ENCODE peak calls at places on chromosome 3, in five cellular contexts. R, Q, P, L and X are unnamed samples.
A peak's percentile ranks its signal among the peaks of the same experiment; 100 is the strongest.

GRCh38 chr3:57706462-57706861 is 13.6 kb upstream of the DENND6A start:
- DNase-seq in R (no peak), Q (no peak), P (no peak), L (no peak), X (no peak)

GRCh38 chr3:122942241-122942640 is 85.3 kb downstream of the SEMA5B start:
- DNase-seq in R (no peak), Q (no peak), P (no peak), L (no peak), X (no peak)

GRCh38 chr3:118882353-118882947 is 152.2 kb downstream of the IGSF11 start:
- DNase-seq in R (peak; percentile 74), Q (peak; percentile 55), P (peak; percentile 79), L (no peak), X (peak; percentile 76)

GRCh38 chr3:158770254-158771017 is 31.4 kb upstream of the MFSD1 start:
- DNase-seq in R (no peak), Q (no peak), P (no peak), L (no peak), X (no peak)

GRCh38 chr3:115624029-115624645 is 827 bp downstream of the GAP43 start:
- DNase-seq in R (no peak), Q (no peak), P (peak; percentile 58), L (no peak), X (no peak)

GRCh38 chr3:182117583-182117982 is 405.9 kb downstream of the SOX2 start:
- DNase-seq in R (no peak), Q (no peak), P (no peak), L (no peak), X (no peak)

GRCh38 chr3:147760998-147761397 is 351.8 kb downstream of the ZIC1 start:
- DNase-seq in R (no peak), Q (no peak), P (no peak), L (no peak), X (no peak)

GRCh38 chr3:186214670-186215069 is 105.8 kb upstream of the ETV5 start:
- DNase-seq in R (no peak), Q (no peak), P (no peak), L (no peak), X (no peak)

GRCh38 chr3:192916455-192917257 is 1.0 kb downstream of the MB21D2 start:
- DNase-seq in R (peak; percentile 26), Q (peak; percentile 50), P (peak; percentile 74), L (peak; percentile 70), X (peak; percentile 65)

GRCh38 chr3:71303627-71304260 is 279.8 kb downstream of the FOXP1 start:
- DNase-seq in R (no peak), Q (no peak), P (no peak), L (no peak), X (no peak)

GRCh38 chr3:66828303-66828702 is 169.8 kb upstream of the KBTBD8 start:
- DNase-seq in R (no peak), Q (no peak), P (no peak), L (no peak), X (no peak)

GRCh38 chr3:52488746-52489145 is 6.4 kb upstream of the STAB1 start:
- DNase-seq in R (no peak), Q (no peak), P (no peak), L (no peak), X (no peak)

GRCh38 chr3:160372780-160373179 is 26.2 kb downstream of the IFT80 start:
- DNase-seq in R (no peak), Q (no peak), P (no peak), L (no peak), X (no peak)

GRCh38 chr3:192170659-192171058 is 556.7 kb downstream of the FGF12 start:
- DNase-seq in R (no peak), Q (no peak), P (no peak), L (no peak), X (no peak)

GRCh38 chr3:182713743-182714517 is 79.4 kb upstream of the ATP11B start:
- DNase-seq in R (no peak), Q (no peak), P (peak; percentile 73), L (no peak), X (no peak)

GRCh38 chr3:156742401-156742800 is 68.0 kb downstream of the TIPARP start:
- DNase-seq in R (no peak), Q (no peak), P (no peak), L (no peak), X (no peak)

GRCh38 chr3:43872901-43873300 is 182.2 kb downstream of the ABHD5 start:
- DNase-seq in R (no peak), Q (no peak), P (no peak), L (no peak), X (no peak)

GRCh38 chr3:181948286-181948685 is 236.6 kb downstream of the SOX2 start:
- DNase-seq in R (no peak), Q (no peak), P (peak; percentile 8), L (no peak), X (no peak)

GRCh38 chr3:121592856-121593702 is at the start of gene FBXO40:
- DNase-seq in R (no peak), Q (no peak), P (peak; percentile 17), L (no peak), X (no peak)

GRCh38 chr3:186216903-186217819 is 108.3 kb upstream of the ETV5 start:
- DNase-seq in R (no peak), Q (no peak), P (no peak), L (no peak), X (no peak)

GRCh38 chr3:143103633-143104032 is 15.9 kb upstream of the CHST2 start:
- DNase-seq in R (no peak), Q (no peak), P (no peak), L (no peak), X (no peak)

GRCh38 chr3:110533089-110533488 is 538.5 kb upstream of the NECTIN3 start:
- DNase-seq in R (no peak), Q (no peak), P (no peak), L (no peak), X (no peak)

GRCh38 chr3:9676780-9677179 is 26.9 kb upstream of the CPNE9 start:
- DNase-seq in R (no peak), Q (no peak), P (no peak), L (no peak), X (no peak)

GRCh38 chr3:178155521-178155920 is 380.7 kb upstream of the KCNMB2 start:
- DNase-seq in R (no peak), Q (no peak), P (peak; percentile 10), L (no peak), X (no peak)
- TF ChIP-seq CTCF in R (no peak), Q (peak; percentile 23), P (peak; percentile 38), L (no peak), X (no peak)

GRCh38 chr3:83946554-83946953 is 1012.2 kb upstream of the CADM2 start:
- DNase-seq in R (no peak), Q (no peak), P (peak; percentile 21), L (no peak), X (no peak)
- TF ChIP-seq CTCF in R (no peak), Q (peak; percentile 29), P (peak; percentile 32), L (no peak), X (no peak)

DNA sequence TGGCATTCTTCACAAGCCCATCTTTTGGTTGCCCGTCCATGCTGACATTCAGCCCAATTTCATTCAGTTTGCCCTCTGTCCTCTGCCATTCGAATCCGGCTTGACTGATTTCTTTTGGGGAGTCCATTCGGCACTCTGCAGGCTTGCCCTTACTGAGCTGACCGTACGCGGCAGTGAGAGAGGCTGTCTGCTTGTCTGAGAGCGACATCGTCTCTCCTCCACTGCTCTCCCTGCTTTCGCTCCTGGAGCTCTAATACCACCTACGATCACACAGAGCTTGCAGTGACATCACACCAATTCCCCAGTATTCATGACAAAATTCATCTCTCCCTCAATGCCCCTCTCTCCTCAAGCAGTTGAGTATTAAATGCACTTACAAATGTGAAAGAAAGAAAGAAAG is 89.3 kb downstream of the DHX30 start:
- DNase-seq in R (no peak), Q (no peak), P (peak; percentile 39), L (no peak), X (no peak)
- TF ChIP-seq CTCF in R (no peak), Q (no peak), P (no peak), L (no peak), X (no peak)

GRCh38 chr3:172143060-172143451 is 103.7 kb downstream of the FNDC3B start:
- DNase-seq in R (no peak), Q (no peak), P (no peak), L (no peak), X (no peak)

GRCh38 chr3:172140499-172141391 is 101.4 kb downstream of the FNDC3B start:
- DNase-seq in R (no peak), Q (no peak), P (no peak), L (no peak), X (no peak)

GRCh38 chr3:172139528-172140276 is 100.3 kb downstream of the FNDC3B start:
- DNase-seq in R (no peak), Q (no peak), P (no peak), L (no peak), X (no peak)

GRCh38 chr3:172143739-172144497 is 104.5 kb downstream of the FNDC3B start:
- DNase-seq in R (no peak), Q (no peak), P (no peak), L (no peak), X (no peak)

DNA sequence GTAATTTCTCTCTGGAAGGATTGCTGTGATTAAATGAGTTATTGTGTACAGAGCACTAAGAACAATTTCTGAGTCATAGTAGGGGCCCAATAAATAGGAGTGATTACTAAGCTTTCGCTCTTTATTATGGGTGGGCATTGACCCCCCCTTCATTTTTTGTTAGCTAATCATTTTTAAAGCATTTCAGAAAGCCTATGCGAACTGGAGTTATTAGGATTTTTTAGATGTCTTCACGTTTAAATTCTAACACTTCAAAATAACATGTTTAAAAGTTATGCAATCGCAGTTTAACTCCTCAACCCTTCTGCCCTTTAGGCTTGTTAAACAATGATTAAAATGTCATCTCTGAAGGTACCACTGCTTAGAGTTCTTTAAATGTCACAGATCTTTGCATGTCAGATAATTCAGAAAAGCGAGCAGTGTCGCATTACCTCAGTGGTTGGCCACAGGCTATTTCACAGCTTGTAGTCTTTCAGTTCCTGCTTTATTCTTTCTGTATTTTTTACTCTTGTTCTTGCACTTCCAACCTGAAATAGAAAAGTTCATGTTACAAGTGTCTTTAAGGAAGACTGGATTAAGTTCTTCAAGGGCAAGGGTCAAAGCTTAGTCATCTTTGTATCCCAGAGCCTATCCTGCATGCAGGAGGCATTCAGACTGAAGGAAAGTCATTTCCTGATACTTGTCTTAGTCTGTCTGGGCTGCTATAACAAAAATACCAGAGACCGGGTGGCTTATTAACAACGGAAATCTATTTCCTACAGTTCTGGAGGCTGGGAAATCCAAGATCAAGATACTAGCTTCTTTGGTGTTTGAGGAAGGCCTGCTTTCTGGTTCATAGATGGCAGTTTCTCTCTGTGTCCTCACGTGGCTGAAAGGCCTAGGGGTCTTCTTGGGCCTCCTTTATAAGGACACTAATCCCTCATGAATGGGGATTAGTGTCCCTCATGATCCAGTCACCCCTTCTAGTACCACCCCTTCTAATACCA is 103.0 kb downstream of the FNDC3B start:
- DNase-seq in R (no peak), Q (no peak), P (peak; percentile 64), L (no peak), X (no peak)
- TF ChIP-seq CTCF in R (no peak), Q (no peak), P (no peak), L (no peak), X (no peak)

DNA sequence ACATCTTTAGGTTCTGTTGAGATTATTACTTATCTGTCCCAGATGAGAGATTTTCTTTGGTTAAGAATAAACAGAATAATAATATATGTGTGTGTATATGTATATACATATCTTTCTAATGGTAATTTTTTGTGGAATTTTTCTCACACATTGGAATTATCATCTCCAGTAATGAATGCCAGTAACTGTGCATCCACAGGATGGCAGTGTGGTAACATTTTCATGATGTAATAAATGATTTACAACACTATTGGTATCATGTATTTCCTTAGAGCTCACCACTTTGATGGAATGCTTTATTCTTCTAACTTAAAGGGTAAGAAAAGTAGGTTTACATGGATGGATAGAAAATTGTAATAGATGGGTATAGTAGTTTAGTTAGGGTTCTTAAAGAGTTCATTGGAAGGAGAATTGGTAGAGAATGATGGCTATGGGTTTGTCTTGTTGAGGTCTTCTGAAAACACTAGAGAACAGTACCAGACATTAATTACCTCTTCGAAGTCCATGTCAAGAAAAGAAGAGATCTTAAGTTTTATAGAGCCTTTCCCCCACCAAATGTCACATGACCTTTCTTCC is 78.1 kb downstream of the STT3B start:
- DNase-seq in R (no peak), Q (no peak), P (peak; percentile 28), L (no peak), X (no peak)
- TF ChIP-seq CTCF in R (peak; percentile 69), Q (peak; percentile 57), P (peak; percentile 51), L (no peak), X (no peak)